ENCODE peak calls at places on chromosomes 13 and 19, in eight cellular contexts. P is cardiac fibroblast, X is body of pancreas, B is choroid plexus epithelial cell, D is pancreas, Z is neural progenitor cell, A is astrocyte of the cerebellum, L is fibroblast of lung. O is an unnamed sample.

GRCh38 chr19:30046522-30046921 is 104.5 kb downstream of the URI1 start:
- DNase-seq in P (no peak), X (no peak), B (peak; percentile 78), D (no peak), Z (peak; percentile 44), A (peak; percentile 88), L (no peak), O (peak; percentile 9)

GRCh38 chr13:75250526-75251183 is 231.3 kb downstream of the TBC1D4 start:
- DNase-seq in P (peak; percentile 69), X (no peak), B (peak; percentile 86), D (no peak), Z (no peak), A (no peak), L (peak; percentile 86), O (peak; percentile 79)

GRCh38 chr13:34172048-34172447 is 354.1 kb downstream of the RFC3 start:
- DNase-seq in P (peak; percentile 20), X (no peak), B (peak; percentile 21), D (no peak), Z (no peak), A (no peak), L (no peak), O (no peak)

GRCh38 chr19:45115809-45116615 is 23.0 kb downstream of the PPP1R37 start:
- DNase-seq in P (no peak), X (no peak), B (no peak), D (no peak), Z (no peak), A (no peak), L (no peak), O (no peak)

GRCh38 chr19:17504456-17504855 is 7.0 kb upstream of the PGLS start:
- DNase-seq in P (no peak), X (no peak), B (no peak), D (no peak), Z (no peak), A (no peak), L (no peak), O (no peak)

GRCh38 chr19:36373638-36374156 is 5.3 kb downstream of the ZFP14 start:
- DNase-seq in P (no peak), X (no peak), B (no peak), D (no peak), Z (no peak), A (no peak), L (no peak), O (no peak)

GRCh38 chr13:41548870-41549269 is 91.5 kb downstream of the RGCC start:
- DNase-seq in P (no peak), X (no peak), B (no peak), D (no peak), Z (no peak), A (no peak), L (no peak), O (no peak)

GRCh38 chr19:1975081-1975480 is 34.1 kb downstream of the CSNK1G2 start:
- DNase-seq in P (peak; percentile 11), X (no peak), B (no peak), D (no peak), Z (no peak), A (no peak), L (peak; percentile 77), O (peak; percentile 33)

GRCh38 chr13:114132419-114133121 is at the start of gene RASA3:
- DNase-seq in P (peak; percentile 91), X (peak; percentile 85), B (peak; percentile 87), D (peak; percentile 79), Z (peak; percentile 95), A (peak; percentile 51), L (peak; percentile 81), O (peak; percentile 84)

GRCh38 chr19:38650911-38651584 is 3.6 kb downstream of the ACTN4 start:
- DNase-seq in P (peak; percentile 96), X (no peak), B (peak; percentile 48), D (no peak), Z (no peak), A (peak; percentile 31), L (peak; percentile 94), O (peak; percentile 96)

GRCh38 chr19:53898680-53899341 is 10.3 kb upstream of the CACNG7 start:
- DNase-seq in P (no peak), X (no peak), B (no peak), D (peak; percentile 44), Z (peak; percentile 98), A (no peak), L (no peak), O (no peak)

GRCh38 chr13:64276232-64276631 is 2860.6 kb upstream of the PCDH20 start:
- DNase-seq in P (no peak), X (no peak), B (no peak), D (no peak), Z (no peak), A (no peak), L (no peak), O (no peak)

GRCh38 chr19:34838248-34838647 is 65.2 kb upstream of the ZNF599 start:
- DNase-seq in P (peak; percentile 25), X (no peak), B (peak; percentile 30), D (no peak), Z (peak; percentile 49), A (no peak), L (peak; percentile 2), O (peak; percentile 41)

GRCh38 chr19:55646889-55647731 is 902 bp upstream of the CCDC106 start:
- DNase-seq in P (no peak), X (peak; percentile 35), B (no peak), D (peak; percentile 46), Z (peak; percentile 50), A (no peak), L (no peak), O (no peak)

GRCh38 chr13:94268661-94269060 is 210.8 kb downstream of the DCT start:
- DNase-seq in P (no peak), X (no peak), B (peak; percentile 33), D (no peak), Z (no peak), A (no peak), L (no peak), O (no peak)

GRCh38 chr13:18212873-18213272 is 968.8 kb downstream of the TUBA3C start:
- DNase-seq in P (peak; percentile 27), X (no peak), B (peak; percentile 6), D (no peak), Z (no peak), A (no peak), L (peak; percentile 9), O (peak; percentile 10)

GRCh38 chr19:6236310-6237291 is 43.2 kb downstream of the MLLT1 start:
- DNase-seq in P (no peak), X (peak; percentile 99), B (no peak), D (peak; percentile 97), Z (no peak), A (no peak), L (no peak), O (no peak)

DNA sequence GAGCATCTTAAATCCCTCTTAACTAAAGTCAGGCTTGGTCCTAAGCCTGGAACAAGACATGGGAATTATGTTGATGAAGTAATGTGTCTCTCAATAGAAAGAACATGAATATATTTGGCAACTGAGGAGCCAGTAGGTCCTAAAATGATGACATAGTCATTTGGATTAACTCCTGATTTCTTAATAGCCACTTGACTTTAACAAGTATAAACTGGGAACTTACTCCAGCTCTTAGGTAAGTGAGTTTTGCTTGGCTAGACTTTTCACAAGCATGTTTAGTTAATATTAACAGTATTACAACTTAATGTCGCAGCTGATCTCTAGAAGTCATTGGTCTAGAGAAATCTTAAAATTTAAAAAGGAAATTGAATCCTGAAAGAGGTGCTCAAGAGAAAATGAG is 457.1 kb upstream of the MIR17HG start:
- DNase-seq in P (no peak), X (no peak), B (no peak), D (no peak), Z (no peak), A (no peak), L (no peak), O (no peak)
- TF ChIP-seq CTCF in P (no peak), X (no peak), B (no peak), D (no peak), Z (no peak), A (no peak), L (no peak), O (no peak)

GRCh38 chr13:32036131-32036695 is 4.6 kb downstream of the FRY start:
- DNase-seq in P (no peak), X (no peak), B (no peak), D (no peak), Z (no peak), A (no peak), L (no peak), O (no peak)
- H3K4me3 ChIP-seq in P (no peak overlapping the region), X (no peak overlapping the region), B (no peak overlapping the region), D (no peak overlapping the region), Z (no peak overlapping the region), A (no peak overlapping the region), L (no peak overlapping the region), O (no peak overlapping the region)

GRCh38 chr19:42596391-42597071 is 1.8 kb upstream of the CEACAM8 start:
- DNase-seq in P (peak; percentile 20), X (peak; percentile 44), B (peak; percentile 22), D (peak; percentile 45), Z (peak; percentile 54), A (no peak), L (peak; percentile 7), O (peak; percentile 20)

GRCh38 chr19:42595550-42596172 is 937 bp upstream of the CEACAM8 start:
- DNase-seq in P (no peak), X (no peak), B (no peak), D (no peak), Z (no peak), A (no peak), L (no peak), O (no peak)

GRCh38 chr19:42589792-42590191 is 4.9 kb downstream of the CEACAM8 start:
- DNase-seq in P (no peak), X (no peak), B (no peak), D (no peak), Z (no peak), A (no peak), L (no peak), O (no peak)

GRCh38 chr19:42594617-42595489 is at the start of gene CEACAM8:
- DNase-seq in P (no peak), X (no peak), B (no peak), D (no peak), Z (no peak), A (no peak), L (no peak), O (no peak)
- TF ChIP-seq CTCF in P (no peak), X (no peak), B (no peak), D (no peak), Z (no peak), A (no peak), L (no peak), O (no peak)

GRCh38 chr19:33622505-33622808 is 704 bp downstream of the CHST8 start:
- DNase-seq in P (no peak), X (peak; percentile 8), B (no peak), D (no peak), Z (peak; percentile 67), A (no peak), L (no peak), O (no peak)
- H3K4me3 ChIP-seq in P (no peak overlapping the region), X (no peak overlapping the region), B (no peak overlapping the region), D (peak overlapping the region; percentile 53), Z (peak overlapping the region; percentile 59), A (peak overlapping the region; percentile 22), L (no peak overlapping the region), O (no peak overlapping the region)

GRCh38 chr13:50974268-50974667 is 64.7 kb downstream of the RNASEH2B start:
- DNase-seq in P (no peak), X (no peak), B (no peak), D (no peak), Z (no peak), A (no peak), L (no peak), O (no peak)

DNA sequence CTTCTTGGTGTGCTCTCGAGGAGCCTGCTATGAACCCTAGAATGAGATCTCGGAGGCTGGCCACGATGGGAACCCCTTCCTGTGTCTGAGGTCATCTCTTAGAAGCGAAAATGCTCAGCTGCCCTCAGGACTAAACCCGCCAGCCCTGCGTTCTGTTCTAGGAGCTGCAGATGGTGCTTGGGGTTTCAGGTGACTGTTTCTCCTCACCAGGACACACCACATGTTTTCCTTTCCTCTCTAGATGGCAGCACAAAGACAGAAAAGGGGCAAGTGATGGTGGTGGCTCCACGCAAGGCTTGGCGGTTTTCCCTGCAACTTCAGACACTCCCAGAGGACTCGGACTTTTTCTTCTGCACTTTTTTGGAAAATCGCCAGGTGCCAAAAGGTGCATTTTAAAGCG is 60.1 kb downstream of the RNASEH2B start:
- DNase-seq in P (peak; percentile 19), X (no peak), B (peak; percentile 26), D (no peak), Z (peak; percentile 51), A (no peak), L (peak; percentile 27), O (peak; percentile 6)
- TF ChIP-seq CTCF in P (peak; percentile 1), X (no peak), B (peak; percentile 27), D (no peak), Z (peak; percentile 45), A (peak; percentile 23), L (no peak), O (no peak)